ENCODE peak calls at places on chromosomes 3 and 15, in four cellular contexts. H, N, G and J are unnamed samples.

GRCh38 chr15:61169904-61170695 is 59.0 kb downstream of the RORA start:
- DNase-seq in H (no peak), G (no peak), N (peak; percentile 45), J (no peak)

GRCh38 chr3:15309662-15310335 is 22.6 kb downstream of the SH3BP5 start:
- DNase-seq in N (no peak), H (no peak), G (no peak), J (no peak)

GRCh38 chr3:43726511-43726910 is 35.8 kb downstream of the ABHD5 start:
- DNase-seq in H (no peak), G (peak; percentile 16), N (no peak), J (no peak)

GRCh38 chr15:62591842-62592838 is 427.1 kb upstream of the C2CD4B start:
- DNase-seq in G (peak; percentile 77), H (no peak), N (no peak), J (no peak)

GRCh38 chr3:146280859-146281258 is 30.0 kb upstream of the PLSCR4 start:
- DNase-seq in G (no peak), N (no peak), H (no peak), J (no peak)

GRCh38 chr3:190491533-190492054 is 22.3 kb upstream of the IL1RAP start:
- DNase-seq in N (no peak), H (no peak), G (peak; percentile 33), J (no peak)

GRCh38 chr3:183381179-183381578 is 47.2 kb downstream of the MCF2L2 start:
- DNase-seq in H (no peak), G (peak; percentile 59), N (no peak), J (no peak)

GRCh38 chr3:197880361-197881339 is 69.3 kb upstream of the RPL35A start:
- DNase-seq in N (no peak), G (no peak), H (no peak), J (peak; percentile 52)

GRCh38 chr15:53716909-53717878 is 42.3 kb downstream of the WDR72 start:
- DNase-seq in N (peak; percentile 18), H (no peak), G (peak; percentile 21), J (no peak)